ENCODE peak calls at places on chromosomes 16 and 17, in eight cellular contexts. X, L, Y, D, I, Z, J and T are unnamed samples.

GRCh38 chr16:29304251-29304900 is 102.1 kb downstream of the NPIPB11 start:
- DNase-seq in X (no peak), L (no peak), Y (no peak), D (no peak), I (no peak), Z (no peak), J (no peak), T (no peak)

GRCh38 chr17:56536766-56537165 is 56.7 kb upstream of the NOG start:
- DNase-seq in X (no peak), L (no peak), Y (no peak), D (no peak), I (no peak), Z (no peak), J (no peak), T (no peak)

GRCh38 chr17:83155128-83156081 is 76.0 kb downstream of the METRNL start:
- DNase-seq in X (no peak), L (no peak), Y (no peak), D (no peak), I (no peak), Z (no peak), J (peak; percentile 68), T (peak; percentile 36)

GRCh38 chr17:60538726-60539125 is 12.7 kb upstream of the APPBP2 start:
- DNase-seq in X (no peak), L (no peak), Y (no peak), D (no peak), I (no peak), Z (no peak), J (no peak), T (no peak)

GRCh38 chr17:2962236-2962635 is 101.2 kb downstream of the OR1D5 start:
- DNase-seq in X (no peak), L (no peak), Y (no peak), D (no peak), I (no peak), Z (no peak), J (no peak), T (no peak)

GRCh38 chr17:72412650-72413076 is 291.8 kb downstream of the SOX9 start:
- DNase-seq in X (no peak), L (no peak), Y (no peak), D (no peak), I (no peak), Z (no peak), J (no peak), T (no peak)

GRCh38 chr17:52648995-52649394 is 490.5 kb upstream of the CA10 start:
- DNase-seq in X (no peak), L (no peak), Y (no peak), D (no peak), I (no peak), Z (peak; percentile 5), J (no peak), T (no peak)

GRCh38 chr17:49108318-49108717 is 24.3 kb upstream of the B4GALNT2 start:
- DNase-seq in X (no peak), L (peak; percentile 51), Y (no peak), D (no peak), I (peak; percentile 42), Z (no peak), J (peak; percentile 89), T (no peak)

GRCh38 chr16:4510747-4511426 is 27.7 kb downstream of the CDIP1 start:
- DNase-seq in X (no peak), L (no peak), Y (no peak), D (no peak), I (no peak), Z (no peak), J (no peak), T (no peak)

GRCh38 chr17:83105512-83105911 is 26.1 kb downstream of the METRNL start:
- DNase-seq in X (no peak), L (no peak), Y (no peak), D (no peak), I (no peak), Z (no peak), J (no peak), T (no peak)

GRCh38 chr17:49739662-49740271 is 24.2 kb downstream of the FAM117A start:
- DNase-seq in X (peak; percentile 69), L (peak; percentile 83), Y (no peak), D (peak; percentile 91), I (no peak), Z (peak; percentile 62), J (no peak), T (peak; percentile 98)

GRCh38 chr17:7281953-7282751 is 634 bp downstream of the SLC2A4 start:
- DNase-seq in X (no peak), L (peak; percentile 31), Y (no peak), D (no peak), I (no peak), Z (peak; percentile 83), J (no peak), T (no peak)

GRCh38 chr16:4515611-4516233 is 22.9 kb downstream of the CDIP1 start:
- DNase-seq in X (no peak), L (no peak), Y (no peak), D (no peak), I (no peak), Z (no peak), J (no peak), T (no peak)

GRCh38 chr17:41451154-41451728 is 10.5 kb upstream of the KRT38 start:
- DNase-seq in X (no peak), L (no peak), Y (no peak), D (no peak), I (no peak), Z (no peak), J (no peak), T (no peak)

GRCh38 chr17:46043606-46044005 is 44.6 kb downstream of the STH start:
- DNase-seq in X (no peak), L (no peak), Y (no peak), D (no peak), I (no peak), Z (no peak), J (no peak), T (no peak)

GRCh38 chr17:9241371-9241712 is 220.0 kb downstream of the NTN1 start:
- DNase-seq in X (no peak), L (no peak), Y (no peak), D (no peak), I (no peak), Z (no peak), J (no peak), T (no peak)

GRCh38 chr17:17391575-17392370 is 85.0 kb upstream of the MED9 start:
- DNase-seq in X (no peak), L (no peak), Y (no peak), D (peak; percentile 67), I (no peak), Z (no peak), J (no peak), T (peak; percentile 79)

DNA sequence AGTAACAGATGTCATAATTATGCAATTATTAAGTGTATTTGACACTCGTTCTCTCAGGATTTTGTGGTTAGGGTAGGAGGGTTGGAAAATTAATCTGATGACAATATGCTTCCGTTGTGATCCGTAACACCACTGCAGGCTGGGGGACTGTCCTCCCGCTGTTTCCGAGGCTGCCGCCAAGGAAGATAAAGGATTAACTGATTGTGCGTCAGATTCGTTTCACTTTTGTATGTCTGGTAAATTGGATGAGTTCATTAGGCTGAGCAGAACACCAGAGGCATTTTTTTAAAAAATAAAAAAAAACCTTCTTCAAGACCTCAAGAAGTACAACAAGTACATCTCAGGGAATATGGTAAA is 486.7 kb upstream of the SALL1 start:
- DNase-seq in X (no peak), L (no peak), Y (peak; percentile 33), D (no peak), I (no peak), Z (no peak), J (no peak), T (no peak)
- H3K27ac ChIP-seq in X (no peak overlapping the region), L (no peak overlapping the region), Y (peak overlapping the region; percentile 64), D (no peak overlapping the region), I (no peak overlapping the region), Z (no peak overlapping the region), J (no peak overlapping the region), T (no peak overlapping the region)

GRCh38 chr16:69105501-69106361 is at the start of gene HAS3:
- DNase-seq in X (no peak), L (peak; percentile 58), Y (no peak), D (no peak), I (no peak), Z (peak; percentile 84), J (peak; percentile 44), T (no peak)
- H3K4me3 ChIP-seq in X (peak within 1 kb of the TSS; percentile 76), L (peak within 1 kb of the TSS; percentile 29), Y (peak within 1 kb of the TSS; percentile 86), D (peak within 1 kb of the TSS; percentile 50), I (peak within 1 kb of the TSS; percentile 62), Z (peak within 1 kb of the TSS; percentile 49), J (peak within 1 kb of the TSS; percentile 55), T (peak within 1 kb of the TSS; percentile 57)

GRCh38 chr16:50591800-50592771 is 43.9 kb downstream of the NKD1 start:
- DNase-seq in X (no peak), L (peak; percentile 98), Y (no peak), D (no peak), I (no peak), Z (peak; percentile 66), J (no peak), T (no peak)
- H3K27ac ChIP-seq in X (peak overlapping the region; percentile 44), L (peak overlapping the region; percentile 76), Y (no peak overlapping the region), D (no peak overlapping the region), I (no peak overlapping the region), Z (no peak overlapping the region), J (no peak overlapping the region), T (no peak overlapping the region)

GRCh38 chr17:1484586-1485310 is 7.7 kb downstream of the MYO1C start:
- DNase-seq in X (no peak), L (peak; percentile 84), Y (no peak), D (peak; percentile 54), I (no peak), Z (peak; percentile 62), J (no peak), T (no peak)

GRCh38 chr17:1486802-1487695 is 5.4 kb downstream of the MYO1C start:
- DNase-seq in X (no peak), L (peak; percentile 71), Y (peak; percentile 71), D (peak; percentile 71), I (no peak), Z (peak; percentile 49), J (peak; percentile 34), T (peak; percentile 85)

GRCh38 chr17:1484060-1484535 is 8.4 kb downstream of the MYO1C start:
- DNase-seq in X (no peak), L (no peak), Y (no peak), D (no peak), I (no peak), Z (no peak), J (no peak), T (no peak)

GRCh38 chr17:1485311-1485747 is 7.2 kb downstream of the MYO1C start:
- DNase-seq in X (no peak), L (peak; percentile 47), Y (no peak), D (peak; percentile 31), I (no peak), Z (peak; percentile 73), J (no peak), T (no peak)

DNA sequence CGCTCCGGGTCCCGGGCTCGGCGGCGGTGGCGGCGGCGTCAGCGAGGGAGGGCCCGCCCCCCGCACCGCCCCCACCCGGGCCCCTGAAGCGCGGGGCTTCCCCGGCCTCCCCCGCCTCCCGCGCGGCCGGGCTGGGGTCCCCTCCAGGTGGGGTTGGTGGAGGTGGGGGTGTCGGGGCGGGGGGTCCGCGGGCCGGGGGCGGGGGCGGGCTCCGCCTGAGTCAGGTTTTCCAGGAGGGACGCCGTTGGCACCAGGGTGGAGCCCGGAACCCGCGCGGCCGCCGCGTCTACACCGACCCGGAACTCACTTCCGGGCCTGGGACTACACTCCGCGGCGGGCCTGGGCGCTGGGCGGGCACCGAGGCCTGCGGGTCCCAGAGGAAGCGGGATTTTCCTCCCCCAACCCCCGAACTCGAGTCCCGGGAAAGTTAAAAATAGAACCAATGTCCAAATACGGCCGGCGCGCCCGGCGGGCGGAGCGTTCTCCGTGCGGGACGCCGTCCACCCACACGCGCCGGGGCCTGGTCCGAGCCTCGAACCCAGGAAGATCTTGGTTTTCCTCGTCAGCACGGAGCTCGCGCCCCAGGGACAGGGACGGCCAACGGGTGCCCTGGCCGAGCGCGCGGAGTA is 6.6 kb downstream of the MYO1C start:
- DNase-seq in X (no peak), L (peak; percentile 68), Y (no peak), D (peak; percentile 68), I (no peak), Z (peak; percentile 69), J (peak; percentile 36), T (peak; percentile 43)
- H3K4me3 ChIP-seq in X (peak overlapping the region; percentile 63), L (peak overlapping the region; percentile 65), Y (peak overlapping the region; percentile 57), D (peak overlapping the region; percentile 62), I (peak overlapping the region; percentile 77), Z (peak overlapping the region; percentile 84), J (peak overlapping the region; percentile 59), T (peak overlapping the region; percentile 52)